ENCODE peak calls at places on chromosomes 13 and 19, in ten cellular contexts. V is PC-3, B is GM23248, X is PC-9, N is K562, Z is SK-N-MC, D is endothelial cell of umbilical vein, L is neural progenitor cell, Y is DND-41, T is astrocyte. P is an unnamed sample.

GRCh38 chr19:18063463-18063862 is 23.3 kb downstream of the IL12RB1 start:
- DNase-seq in T (no peak), D (no peak), L (peak), Y (no peak), N (peak), X (no peak), Z (no peak), B (no peak), V (peak), P (no peak)

GRCh38 chr19:28963481-28964245 is 249.3 kb downstream of the UQCRFS1 start:
- DNase-seq in T (no peak), N (no peak), Y (no peak), V (no peak), X (no peak), D (no peak), L (no peak), Z (no peak), B (no peak), P (no peak)

GRCh38 chr19:10537668-10538067 is 6.0 kb upstream of the ATG4D start:
- DNase-seq in Y (no peak), V (no peak), X (no peak), Z (no peak), L (no peak), B (no peak), T (no peak), D (no peak), N (no peak), P (no peak)

GRCh38 chr13:110396913-110397379 is 89.9 kb downstream of the COL4A2 start:
- DNase-seq in V (peak), B (peak), N (no peak), Z (no peak), T (peak), Y (no peak), L (no peak), X (no peak), D (no peak), P (peak)

GRCh38 chr13:45718063-45718462 is 15.9 kb downstream of the CBY2 start:
- DNase-seq in Y (no peak), Z (no peak), D (no peak), B (peak), L (peak), V (peak), T (peak), X (no peak), N (peak), P (peak)

GRCh38 chr19:18477974-18478373 is 40.0 kb upstream of the ISYNA1 start:
- DNase-seq in L (no peak), V (no peak), T (no peak), Y (no peak), N (no peak), B (no peak), D (no peak), X (no peak), Z (no peak), P (no peak)

GRCh38 chr13:101325423-101325822 is 90.9 kb downstream of the NALCN start:
- DNase-seq in X (no peak), T (no peak), N (no peak), Z (no peak), V (no peak), D (no peak), B (no peak), L (peak), Y (no peak), P (no peak)

GRCh38 chr13:87903568-87903967 is 232.4 kb downstream of the SLITRK5 start:
- DNase-seq in N (no peak), L (no peak), Y (no peak), D (no peak), T (no peak), X (no peak), B (no peak), V (no peak), Z (no peak), P (no peak)

GRCh38 chr19:39524495-39524894 is 8.2 kb downstream of the EID2B start:
- DNase-seq in T (no peak), L (no peak), Z (no peak), N (no peak), D (no peak), X (no peak), V (no peak), B (no peak), Y (no peak), P (no peak)

GRCh38 chr13:85108356-85108755 is 690.9 kb downstream of the SLITRK6 start:
- DNase-seq in T (no peak), Z (no peak), B (no peak), L (no peak), Y (peak), D (no peak), X (no peak), V (no peak), N (no peak), P (no peak)

GRCh38 chr19:38841787-38842438 is 7.9 kb downstream of the HNRNPL start:
- DNase-seq in X (no peak), N (no peak), Z (no peak), D (no peak), Y (no peak), T (no peak), V (no peak), B (no peak), L (no peak), P (no peak)

GRCh38 chr13:50127017-50127725 is 111.9 kb downstream of the KCNRG start:
- DNase-seq in B (peak), N (no peak), T (no peak), L (peak), D (no peak), V (no peak), Z (no peak), Y (no peak), X (no peak), P (peak)
- TF ChIP-seq EZH2 in B (no peak), N (no peak), T (no peak), L (peak), D (no peak), V (no peak), Z (no peak), Y (no peak), X (no peak), P (no peak)

GRCh38 chr13:94369862-94370491 is 109.5 kb downstream of the DCT start:
- DNase-seq in V (no peak), L (no peak), Y (no peak), Z (no peak), B (no peak), N (no peak), X (no peak), D (no peak), T (peak), P (peak)

GRCh38 chr13:94366677-94367076 is 112.8 kb downstream of the DCT start:
- DNase-seq in T (no peak), B (no peak), Y (no peak), N (no peak), X (no peak), V (no peak), D (no peak), L (no peak), Z (no peak), P (no peak)

DNA sequence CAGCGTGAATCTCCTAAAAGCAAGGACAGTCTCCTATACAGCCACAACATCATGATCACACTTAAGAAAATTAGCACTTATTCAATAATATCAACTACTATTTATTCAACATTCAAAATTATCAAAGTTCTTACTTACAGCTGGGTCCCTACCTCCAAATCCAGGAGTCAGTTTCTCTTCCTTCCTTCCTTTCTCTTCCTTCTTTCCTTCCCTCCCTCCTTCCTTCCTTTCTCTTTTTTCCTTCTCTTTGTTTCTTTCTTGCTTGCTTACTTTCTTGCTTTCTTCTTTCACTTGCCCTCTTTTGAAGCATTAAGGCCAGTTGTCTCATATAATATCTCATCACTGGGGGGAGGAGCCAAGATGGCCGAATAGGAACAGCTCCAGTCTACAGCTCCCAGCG is 107.6 kb downstream of the DCT start:
- DNase-seq in T (no peak), Y (no peak), D (no peak), B (no peak), X (no peak), L (no peak), N (no peak), V (no peak), Z (no peak), P (no peak)
- TF ChIP-seq EZH2 in T (no peak), Y (no peak), D (no peak), B (no peak), X (no peak), L (no peak), N (no peak), V (no peak), Z (no peak), P (no peak)

GRCh38 chr19:3360494-3361383 is 5.6 kb upstream of the NFIC start:
- DNase-seq in V (peak), L (peak), D (peak), T (no peak), X (no peak), B (peak), Z (no peak), N (peak), Y (peak), P (peak)

GRCh38 chr19:3364501-3364858 is 1.9 kb upstream of the NFIC start:
- DNase-seq in N (no peak), V (no peak), L (no peak), T (no peak), B (no peak), X (no peak), D (no peak), Z (no peak), Y (no peak), P (no peak)

GRCh38 chr19:3363841-3364500 is 2.4 kb upstream of the NFIC start:
- DNase-seq in D (no peak), N (no peak), L (no peak), Z (no peak), B (no peak), V (no peak), T (no peak), Y (no peak), X (no peak), P (no peak)

GRCh38 chr19:3361384-3362216 is 4.8 kb upstream of the NFIC start:
- DNase-seq in N (no peak), X (no peak), D (no peak), Z (no peak), Y (no peak), T (no peak), V (no peak), B (no peak), L (no peak), P (no peak)

DNA sequence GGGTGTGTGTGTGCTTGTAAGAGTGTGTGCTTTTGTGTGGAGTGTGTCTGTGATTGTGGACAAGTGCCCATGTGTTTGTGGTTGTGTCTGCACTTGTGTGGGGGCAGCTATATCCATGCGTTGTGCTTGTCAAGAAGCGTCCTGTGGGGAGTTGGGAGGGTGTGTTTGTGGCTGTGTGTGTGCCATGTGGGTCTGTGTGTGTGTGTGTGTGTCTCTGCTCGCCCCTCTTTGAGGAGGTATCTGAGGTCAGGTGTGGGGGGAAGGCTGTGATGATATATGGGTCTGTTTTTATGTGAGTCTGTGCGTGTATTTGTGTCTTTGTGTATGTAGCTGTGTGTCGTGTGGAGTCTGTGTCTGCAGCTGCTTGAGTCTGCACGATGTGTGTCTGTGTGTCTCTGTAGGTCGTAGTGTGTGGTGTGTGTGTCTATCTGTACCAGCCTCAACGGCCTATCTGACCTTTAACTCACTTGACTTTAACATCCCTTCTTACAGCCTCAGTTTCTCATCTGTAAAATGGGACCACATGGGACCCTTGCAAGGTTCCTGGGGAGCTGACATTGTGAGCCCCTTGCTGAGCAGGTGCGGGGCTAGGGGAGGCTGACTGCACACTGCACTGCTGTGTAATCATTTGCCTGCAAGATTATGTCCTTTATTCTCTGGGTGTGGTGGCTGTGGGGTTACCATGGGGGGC is 4.0 kb upstream of the NFIC start:
- DNase-seq in N (no peak), B (no peak), Z (no peak), T (no peak), D (no peak), Y (no peak), X (no peak), L (no peak), V (no peak), P (no peak)
- TF ChIP-seq EZH2 in N (no peak), B (no peak), Z (no peak), T (no peak), D (no peak), Y (no peak), X (no peak), L (peak), V (no peak), P (no peak)

GRCh38 chr13:113403255-113404104 is 39.5 kb upstream of the GRTP1 start:
- DNase-seq in Y (no peak), T (no peak), X (no peak), B (no peak), N (no peak), L (no peak), D (no peak), Z (no peak), V (no peak), P (no peak)
- TF ChIP-seq EZH2 in Y (no peak), T (no peak), X (no peak), B (no peak), N (no peak), L (no peak), D (no peak), Z (no peak), V (no peak), P (no peak)

DNA sequence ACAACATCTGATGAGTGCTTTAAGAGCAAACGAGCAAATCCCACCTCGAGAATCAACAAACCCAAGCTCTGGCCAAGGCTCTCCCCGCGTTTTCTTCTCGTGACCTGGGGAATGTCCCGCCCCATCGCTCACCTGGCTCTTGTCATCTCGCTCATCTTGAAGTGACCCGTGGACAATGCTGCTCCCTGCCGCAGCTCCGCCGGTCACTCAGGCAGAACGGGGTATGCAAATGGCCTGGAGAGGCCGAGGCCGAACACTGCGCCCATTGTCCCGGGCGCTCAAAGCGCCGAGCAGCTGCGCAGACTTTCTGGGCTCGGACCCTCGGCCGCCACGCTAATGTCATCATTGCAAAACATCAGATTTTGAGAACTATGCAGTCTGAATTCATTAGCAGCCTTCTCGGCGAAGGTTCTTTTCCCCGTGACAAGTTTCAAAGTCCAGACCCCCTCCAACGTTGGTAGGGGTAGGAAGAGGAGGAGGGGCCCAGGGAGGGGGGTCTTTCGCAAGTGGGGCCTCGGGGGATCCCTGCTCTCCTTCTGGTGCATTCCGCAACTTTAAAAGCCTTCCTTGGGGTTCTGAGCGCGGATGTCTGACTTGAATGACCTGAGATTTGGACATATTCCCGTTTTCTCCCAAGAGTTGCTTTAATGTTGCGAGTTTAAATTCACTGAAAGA is 39.7 kb downstream of the SOX1 start:
- DNase-seq in X (no peak), D (no peak), B (no peak), Y (no peak), Z (no peak), N (no peak), V (no peak), T (no peak), L (peak), P (no peak)
- TF ChIP-seq EZH2 in X (no peak), D (no peak), B (no peak), Y (no peak), Z (no peak), N (no peak), V (no peak), T (no peak), L (no peak), P (no peak)

GRCh38 chr19:7962644-7963268 is 19.3 kb upstream of the TIMM44 start:
- DNase-seq in L (no peak), T (no peak), N (no peak), Y (no peak), Z (no peak), X (no peak), D (no peak), B (no peak), V (no peak), P (no peak)
- TF ChIP-seq EZH2 in L (no peak), T (no peak), N (no peak), Y (no peak), Z (no peak), X (no peak), D (no peak), B (no peak), V (no peak), P (no peak)